ENCODE peak calls at places on chromosomes 2 and 18, in four cellular contexts. C is GM10248, U is T-helper 9 cell, H is amniotic stem cell. I is an unnamed sample.

GRCh38 chr2:132971310-132972061 is 301.5 kb upstream of the LYPD1 start:
- DNase-seq in C (no peak), U (no peak), H (no peak), I (no peak)

GRCh38 chr18:69725009-69725408 is 222.7 kb downstream of the CD226 start:
- DNase-seq in C (no peak), U (no peak), H (no peak), I (no peak)

GRCh38 chr2:66984864-66985263 is 412.3 kb upstream of the ETAA1 start:
- DNase-seq in C (no peak), U (no peak), H (no peak), I (no peak)

GRCh38 chr2:42100696-42101585 is 53.1 kb downstream of the PKDCC start:
- DNase-seq in C (peak; percentile 62), U (peak; percentile 67), H (no peak), I (peak; percentile 52)

GRCh38 chr2:210007895-210008294 is 5.5 kb downstream of the RPE start:
- DNase-seq in C (no peak), U (no peak), H (no peak), I (no peak)

GRCh38 chr18:24273596-24273995 is 124.0 kb downstream of the OSBPL1A start:
- DNase-seq in C (no peak), U (no peak), H (no peak), I (no peak)

GRCh38 chr18:12820526-12820925 is 63.5 kb downstream of the PTPN2 start:
- DNase-seq in C (no peak), U (no peak), H (no peak), I (no peak)

GRCh38 chr2:128622371-128622770 is 303.7 kb upstream of the HS6ST1 start:
- DNase-seq in C (no peak), U (no peak), H (no peak), I (no peak)

GRCh38 chr2:202031261-202031986 is 2.2 kb upstream of the FZD7 start:
- DNase-seq in C (no peak), U (no peak), H (no peak), I (no peak)

GRCh38 chr2:223925106-223925505 is 20.0 kb downstream of the WDFY1 start:
- DNase-seq in C (no peak), U (no peak), H (no peak), I (no peak)

GRCh38 chr18:37769846-37770245 is 204.2 kb upstream of the CELF4 start:
- DNase-seq in C (no peak), U (no peak), H (no peak), I (no peak)

GRCh38 chr2:127149384-127149783 is 42.4 kb upstream of the BIN1 start:
- DNase-seq in C (no peak), U (no peak), H (peak; percentile 70), I (no peak)

GRCh38 chr2:9192712-9193111 is 13.9 kb upstream of the ASAP2 start:
- DNase-seq in C (no peak), U (no peak), H (no peak), I (no peak)

GRCh38 chr2:148490840-148491439 is 153.6 kb upstream of the EPC2 start:
- DNase-seq in C (no peak), U (no peak), H (no peak), I (no peak)

GRCh38 chr2:221533299-221533698 is 38.8 kb downstream of the EPHA4 start:
- DNase-seq in C (no peak), U (no peak), H (no peak), I (no peak)

GRCh38 chr2:238294046-238294392 is 5.6 kb upstream of the PER2 start:
- DNase-seq in C (no peak), U (no peak), H (no peak), I (no peak)

GRCh38 chr18:36303203-36303844 is 5.8 kb downstream of the FHOD3 start:
- DNase-seq in C (no peak), U (no peak), H (no peak), I (no peak)

I was measured in mesothelial cell of epicardium.